ENCODE peak calls at places on chromosomes 12 and 14, in five cellular contexts. One of them, this sample, is unnamed.

GRCh38 chr12:25126086-25126485 is 68.9 kb downstream of the DNAI7 start:
- DNase-seq in GM13977: no peak
- DNase-seq in stimulated activated CD8-positive, alpha-beta memory T cell treated with anti-CD3 and anti-CD28 coated beads, Interleukin-7, amount 100 ng/mL, for 24 hours: no peak
- DNase-seq in head of caudate nucleus: no peak
- DNase-seq in sigmoid colon: no peak
- DNase-seq in this sample: no peak

GRCh38 chr12:119673634-119674033 is 5.7 kb downstream of the PRKAB1 start:
- DNase-seq in GM13977: no peak
- DNase-seq in stimulated activated CD8-positive, alpha-beta memory T cell treated with anti-CD3 and anti-CD28 coated beads, Interleukin-7, amount 100 ng/mL, for 24 hours: no peak
- DNase-seq in head of caudate nucleus: no peak
- DNase-seq in sigmoid colon: peak; percentile 68
- DNase-seq in this sample: no peak

GRCh38 chr12:24230061-24230460 is 280.6 kb upstream of the SOX5 start:
- DNase-seq in stimulated activated CD8-positive, alpha-beta memory T cell treated with anti-CD3 and anti-CD28 coated beads, Interleukin-7, amount 100 ng/mL, for 24 hours: no peak
- DNase-seq in GM13977: no peak
- DNase-seq in head of caudate nucleus: no peak
- DNase-seq in sigmoid colon: no peak
- DNase-seq in this sample: no peak

GRCh38 chr14:44505588-44505987 is 1.5 kb downstream of the FSCB start:
- DNase-seq in stimulated activated CD8-positive, alpha-beta memory T cell treated with anti-CD3 and anti-CD28 coated beads, Interleukin-7, amount 100 ng/mL, for 24 hours: no peak
- DNase-seq in GM13977: no peak
- DNase-seq in head of caudate nucleus: no peak
- DNase-seq in sigmoid colon: no peak
- DNase-seq in this sample: no peak

GRCh38 chr12:106010746-106011145 is 128.0 kb downstream of the NUAK1 start:
- DNase-seq in GM13977: no peak
- DNase-seq in stimulated activated CD8-positive, alpha-beta memory T cell treated with anti-CD3 and anti-CD28 coated beads, Interleukin-7, amount 100 ng/mL, for 24 hours: no peak
- DNase-seq in head of caudate nucleus: no peak
- DNase-seq in sigmoid colon: no peak
- DNase-seq in this sample: no peak

GRCh38 chr12:110508071-110508586 is 6.0 kb downstream of the RAD9B start:
- DNase-seq in head of caudate nucleus: no peak
- DNase-seq in sigmoid colon: no peak
- DNase-seq in stimulated activated CD8-positive, alpha-beta memory T cell treated with anti-CD3 and anti-CD28 coated beads, Interleukin-7, amount 100 ng/mL, for 24 hours: no peak
- DNase-seq in GM13977: no peak
- DNase-seq in this sample: no peak

GRCh38 chr12:65944637-65945036 is 120.4 kb downstream of the HMGA2 start:
- DNase-seq in GM13977: no peak
- DNase-seq in head of caudate nucleus: no peak
- DNase-seq in stimulated activated CD8-positive, alpha-beta memory T cell treated with anti-CD3 and anti-CD28 coated beads, Interleukin-7, amount 100 ng/mL, for 24 hours: no peak
- DNase-seq in sigmoid colon: no peak
- DNase-seq in this sample: no peak

GRCh38 chr12:95548539-95549391 is 2.5 kb downstream of the USP44 start:
- DNase-seq in stimulated activated CD8-positive, alpha-beta memory T cell treated with anti-CD3 and anti-CD28 coated beads, Interleukin-7, amount 100 ng/mL, for 24 hours: peak; percentile 30
- DNase-seq in GM13977: peak; percentile 60
- DNase-seq in head of caudate nucleus: peak; percentile 79
- DNase-seq in sigmoid colon: peak; percentile 83
- DNase-seq in this sample: peak; percentile 39

GRCh38 chr12:98771811-98772752 is 127.0 kb downstream of the APAF1 start:
- DNase-seq in sigmoid colon: no peak
- DNase-seq in stimulated activated CD8-positive, alpha-beta memory T cell treated with anti-CD3 and anti-CD28 coated beads, Interleukin-7, amount 100 ng/mL, for 24 hours: no peak
- DNase-seq in head of caudate nucleus: no peak
- DNase-seq in GM13977: no peak
- DNase-seq in this sample: no peak

GRCh38 chr12:62750941-62751843 is 183.8 kb downstream of the PPM1H start:
- DNase-seq in head of caudate nucleus: no peak
- DNase-seq in stimulated activated CD8-positive, alpha-beta memory T cell treated with anti-CD3 and anti-CD28 coated beads, Interleukin-7, amount 100 ng/mL, for 24 hours: no peak
- DNase-seq in GM13977: no peak
- DNase-seq in sigmoid colon: no peak
- DNase-seq in this sample: no peak

GRCh38 chr14:68295316-68295816 is 475.8 kb downstream of the RAD51B start:
- DNase-seq in head of caudate nucleus: no peak
- DNase-seq in stimulated activated CD8-positive, alpha-beta memory T cell treated with anti-CD3 and anti-CD28 coated beads, Interleukin-7, amount 100 ng/mL, for 24 hours: no peak
- DNase-seq in sigmoid colon: no peak
- DNase-seq in GM13977: no peak
- DNase-seq in this sample: peak; percentile 61

GRCh38 chr12:109461846-109462766 is 15.0 kb downstream of the KCTD10 start:
- DNase-seq in sigmoid colon: peak; percentile 96
- DNase-seq in head of caudate nucleus: peak; percentile 56
- DNase-seq in stimulated activated CD8-positive, alpha-beta memory T cell treated with anti-CD3 and anti-CD28 coated beads, Interleukin-7, amount 100 ng/mL, for 24 hours: no peak
- DNase-seq in GM13977: no peak
- DNase-seq in this sample: no peak

GRCh38 chr12:42725839-42726238 is 136.3 kb upstream of the PRICKLE1 start:
- DNase-seq in sigmoid colon: no peak
- DNase-seq in stimulated activated CD8-positive, alpha-beta memory T cell treated with anti-CD3 and anti-CD28 coated beads, Interleukin-7, amount 100 ng/mL, for 24 hours: no peak
- DNase-seq in GM13977: no peak
- DNase-seq in head of caudate nucleus: no peak
- DNase-seq in this sample: no peak

GRCh38 chr12:30823140-30823669 is 68.5 kb upstream of the CAPRIN2 start:
- DNase-seq in GM13977: peak; percentile 45
- DNase-seq in head of caudate nucleus: peak; percentile 74
- DNase-seq in stimulated activated CD8-positive, alpha-beta memory T cell treated with anti-CD3 and anti-CD28 coated beads, Interleukin-7, amount 100 ng/mL, for 24 hours: no peak
- DNase-seq in sigmoid colon: no peak
- DNase-seq in this sample: no peak

GRCh38 chr14:71361335-71361734 is 454.1 kb downstream of the PCNX1 start:
- DNase-seq in head of caudate nucleus: no peak
- DNase-seq in sigmoid colon: no peak
- DNase-seq in stimulated activated CD8-positive, alpha-beta memory T cell treated with anti-CD3 and anti-CD28 coated beads, Interleukin-7, amount 100 ng/mL, for 24 hours: no peak
- DNase-seq in GM13977: no peak
- DNase-seq in this sample: no peak

GRCh38 chr12:18955594-18955993 is 173.9 kb upstream of the PLEKHA5 start:
- DNase-seq in head of caudate nucleus: no peak
- DNase-seq in GM13977: no peak
- DNase-seq in stimulated activated CD8-positive, alpha-beta memory T cell treated with anti-CD3 and anti-CD28 coated beads, Interleukin-7, amount 100 ng/mL, for 24 hours: no peak
- DNase-seq in sigmoid colon: no peak
- DNase-seq in this sample: no peak

GRCh38 chr12:1083086-1083887 is 92.3 kb downstream of the ERC1 start:
- DNase-seq in sigmoid colon: no peak
- DNase-seq in stimulated activated CD8-positive, alpha-beta memory T cell treated with anti-CD3 and anti-CD28 coated beads, Interleukin-7, amount 100 ng/mL, for 24 hours: no peak
- DNase-seq in head of caudate nucleus: peak; percentile 58
- DNase-seq in GM13977: no peak
- DNase-seq in this sample: no peak

GRCh38 chr12:80142640-80143039 is 43.3 kb downstream of the OTOGL start:
- DNase-seq in stimulated activated CD8-positive, alpha-beta memory T cell treated with anti-CD3 and anti-CD28 coated beads, Interleukin-7, amount 100 ng/mL, for 24 hours: no peak
- DNase-seq in GM13977: no peak
- DNase-seq in sigmoid colon: no peak
- DNase-seq in head of caudate nucleus: no peak
- DNase-seq in this sample: no peak

GRCh38 chr12:53344487-53344823 is 8.3 kb upstream of the SP7 start:
- DNase-seq in GM13977: no peak
- DNase-seq in stimulated activated CD8-positive, alpha-beta memory T cell treated with anti-CD3 and anti-CD28 coated beads, Interleukin-7, amount 100 ng/mL, for 24 hours: no peak
- DNase-seq in sigmoid colon: peak; percentile 66
- DNase-seq in head of caudate nucleus: no peak
- DNase-seq in this sample: no peak

GRCh38 chr12:9796346-9796745 is 30.9 kb upstream of the KLRF1 start:
- DNase-seq in head of caudate nucleus: no peak
- DNase-seq in GM13977: no peak
- DNase-seq in sigmoid colon: no peak
- DNase-seq in stimulated activated CD8-positive, alpha-beta memory T cell treated with anti-CD3 and anti-CD28 coated beads, Interleukin-7, amount 100 ng/mL, for 24 hours: no peak
- DNase-seq in this sample: no peak

GRCh38 chr14:69077841-69078240 is 75.1 kb downstream of the DCAF5 start:
- DNase-seq in sigmoid colon: no peak
- DNase-seq in GM13977: no peak
- DNase-seq in head of caudate nucleus: no peak
- DNase-seq in stimulated activated CD8-positive, alpha-beta memory T cell treated with anti-CD3 and anti-CD28 coated beads, Interleukin-7, amount 100 ng/mL, for 24 hours: no peak
- DNase-seq in this sample: no peak

GRCh38 chr12:30145351-30146017 is 361.7 kb upstream of the TMTC1 start:
- DNase-seq in stimulated activated CD8-positive, alpha-beta memory T cell treated with anti-CD3 and anti-CD28 coated beads, Interleukin-7, amount 100 ng/mL, for 24 hours: no peak
- DNase-seq in GM13977: no peak
- DNase-seq in head of caudate nucleus: no peak
- DNase-seq in sigmoid colon: no peak
- DNase-seq in this sample: no peak

GRCh38 chr12:95480230-95480629 is 6.3 kb downstream of the METAP2 start:
- DNase-seq in head of caudate nucleus: no peak
- DNase-seq in sigmoid colon: no peak
- DNase-seq in stimulated activated CD8-positive, alpha-beta memory T cell treated with anti-CD3 and anti-CD28 coated beads, Interleukin-7, amount 100 ng/mL, for 24 hours: no peak
- DNase-seq in GM13977: no peak
- DNase-seq in this sample: no peak

GRCh38 chr14:31170411-31170810 is 37.2 kb downstream of the HECTD1 start:
- DNase-seq in head of caudate nucleus: no peak
- DNase-seq in GM13977: no peak
- DNase-seq in sigmoid colon: no peak
- DNase-seq in stimulated activated CD8-positive, alpha-beta memory T cell treated with anti-CD3 and anti-CD28 coated beads, Interleukin-7, amount 100 ng/mL, for 24 hours: no peak
- DNase-seq in this sample: no peak

GRCh38 chr14:77098470-77099353 is 654 bp downstream of the CIPC start:
- DNase-seq in sigmoid colon: peak; percentile 91
- DNase-seq in head of caudate nucleus: peak; percentile 83
- DNase-seq in stimulated activated CD8-positive, alpha-beta memory T cell treated with anti-CD3 and anti-CD28 coated beads, Interleukin-7, amount 100 ng/mL, for 24 hours: no peak
- DNase-seq in GM13977: peak; percentile 23
- DNase-seq in this sample: no peak

GRCh38 chr14:24310666-24311604 is at the start of gene LTB4R:
- DNase-seq in sigmoid colon: peak; percentile 89
- DNase-seq in stimulated activated CD8-positive, alpha-beta memory T cell treated with anti-CD3 and anti-CD28 coated beads, Interleukin-7, amount 100 ng/mL, for 24 hours: no peak
- DNase-seq in head of caudate nucleus: peak; percentile 74
- DNase-seq in GM13977: peak; percentile 84
- DNase-seq in this sample: no peak

GRCh38 chr12:24838531-24838950 is 110.4 kb downstream of the BCAT1 start:
- DNase-seq in sigmoid colon: peak; percentile 76
- DNase-seq in stimulated activated CD8-positive, alpha-beta memory T cell treated with anti-CD3 and anti-CD28 coated beads, Interleukin-7, amount 100 ng/mL, for 24 hours: no peak
- DNase-seq in head of caudate nucleus: no peak
- DNase-seq in GM13977: no peak
- DNase-seq in this sample: no peak

GRCh38 chr12:103986823-103987222 is 21.2 kb downstream of the TDG start:
- DNase-seq in sigmoid colon: no peak
- DNase-seq in head of caudate nucleus: no peak
- DNase-seq in GM13977: no peak
- DNase-seq in stimulated activated CD8-positive, alpha-beta memory T cell treated with anti-CD3 and anti-CD28 coated beads, Interleukin-7, amount 100 ng/mL, for 24 hours: no peak
- DNase-seq in this sample: no peak

GRCh38 chr12:24929953-24930352 is 18.9 kb downstream of the BCAT1 start:
- DNase-seq in head of caudate nucleus: no peak
- DNase-seq in GM13977: no peak
- DNase-seq in stimulated activated CD8-positive, alpha-beta memory T cell treated with anti-CD3 and anti-CD28 coated beads, Interleukin-7, amount 100 ng/mL, for 24 hours: no peak
- DNase-seq in sigmoid colon: no peak
- DNase-seq in this sample: no peak

This sample was measured in NCI-H510A treated with DMSO at 0.1 percent for 48 hours.